ENCODE peak calls at places on chromosomes 12 and 14, in eight cellular contexts. M, L, F, D, J, E, O and Q are unnamed samples.

GRCh38 chr14:100291305-100292075 is 14.8 kb downstream of the SLC25A29 start:
- DNase-seq in J (no peak), O (no peak), E (peak), F (no peak), M (peak), D (no peak), L (no peak), Q (no peak)

GRCh38 chr12:121581681-121582439 is 1.0 kb upstream of the KDM2B start:
- DNase-seq in D (no peak), F (peak), E (no peak), M (peak), O (no peak), J (no peak), L (peak), Q (no peak)

GRCh38 chr12:52561880-52562449 is 9.0 kb upstream of the KRT71 start:
- DNase-seq in M (no peak), E (no peak), L (peak), J (no peak), D (no peak), F (no peak), O (no peak), Q (no peak)

GRCh38 chr12:94205738-94206310 is 57.4 kb downstream of the PLXNC1 start:
- DNase-seq in D (no peak), F (no peak), O (no peak), J (no peak), M (no peak), E (no peak), L (no peak), Q (no peak)

GRCh38 chr14:45114327-45114726 is 20.0 kb downstream of the FKBP3 start:
- DNase-seq in M (no peak), J (no peak), O (no peak), F (no peak), D (no peak), E (no peak), L (no peak), Q (no peak)

GRCh38 chr12:104457746-104458644 is 1.2 kb downstream of the CHST11 start:
- DNase-seq in O (peak), F (no peak), D (peak), E (no peak), M (peak), L (no peak), J (no peak), Q (peak)

GRCh38 chr12:5434647-5434968 is 2.7 kb downstream of the NTF3 start:
- DNase-seq in O (no peak), L (no peak), M (no peak), J (no peak), F (no peak), E (no peak), D (no peak), Q (no peak)

GRCh38 chr12:21155517-21156351 is 24.7 kb downstream of the SLCO1B1 start:
- DNase-seq in E (no peak), F (no peak), D (no peak), M (no peak), O (no peak), J (no peak), L (no peak), Q (no peak)

GRCh38 chr12:56082382-56082781 is 2.4 kb downstream of the ERBB3 start:
- DNase-seq in D (no peak), M (no peak), F (no peak), J (no peak), L (no peak), O (no peak), E (no peak), Q (no peak)

GRCh38 chr12:68800294-68800693 is 7.7 kb upstream of the MDM2 start:
- DNase-seq in M (no peak), O (no peak), E (no peak), D (no peak), F (no peak), J (no peak), L (no peak), Q (no peak)

GRCh38 chr14:69741055-69741454 is 25.9 kb upstream of the SRSF5 start:
- DNase-seq in J (no peak), D (no peak), O (no peak), F (no peak), L (no peak), M (no peak), E (no peak), Q (no peak)

GRCh38 chr12:45216983-45217485 is 1.1 kb downstream of the ANO6 start:
- DNase-seq in F (no peak), L (no peak), O (no peak), D (no peak), M (peak), J (no peak), E (no peak), Q (no peak)

GRCh38 chr14:77377502-77377844 is 294 bp downstream of the SAMD15 start:
- DNase-seq in L (no peak), J (no peak), O (no peak), D (no peak), M (no peak), F (no peak), E (no peak), Q (no peak)

GRCh38 chr14:63499701-63500250 is 43.4 kb downstream of the PPP2R5E start:
- DNase-seq in F (peak), O (no peak), M (no peak), E (no peak), J (peak), L (peak), D (no peak), Q (no peak)

GRCh38 chr14:32408018-32408417 is 78.9 kb downstream of the AKAP6 start:
- DNase-seq in O (no peak), J (no peak), L (peak), M (no peak), F (peak), E (no peak), D (no peak), Q (no peak)

GRCh38 chr12:121590476-121591143 is 9.8 kb upstream of the KDM2B start:
- DNase-seq in D (peak), J (no peak), O (peak), F (peak), L (peak), M (peak), E (no peak), Q (no peak)

GRCh38 chr14:73339846-73340565 is 102.7 kb downstream of the PAPLN start:
- DNase-seq in J (no peak), F (no peak), D (no peak), L (no peak), M (no peak), E (no peak), O (no peak), Q (no peak)

GRCh38 chr12:132955094-132955932 is 793 bp downstream of the ZNF605 start:
- DNase-seq in J (no peak), L (peak), F (peak), E (no peak), D (peak), M (peak), O (no peak), Q (peak)

GRCh38 chr14:106491851-106492250 is 965.5 kb downstream of the TMEM121 start:
- DNase-seq in J (no peak), D (no peak), L (no peak), E (no peak), F (no peak), M (no peak), O (no peak), Q (no peak)

GRCh38 chr14:92475451-92476187 is 38.0 kb upstream of the RIN3 start:
- DNase-seq in L (peak), J (peak), M (peak), E (peak), F (peak), O (no peak), D (no peak), Q (no peak)

GRCh38 chr14:54105406-54105805 is 148.8 kb upstream of the BMP4 start:
- DNase-seq in M (no peak), J (no peak), E (no peak), F (no peak), L (no peak), D (no peak), O (no peak), Q (no peak)

GRCh38 chr12:30859226-30859625 is 67.3 kb upstream of the TSPAN11 start:
- DNase-seq in E (peak), M (no peak), J (no peak), F (no peak), D (no peak), O (no peak), L (no peak), Q (no peak)

GRCh38 chr12:79155703-79156102 is 291.1 kb downstream of the SYT1 start:
- DNase-seq in J (no peak), L (peak), M (no peak), E (no peak), F (peak), D (no peak), O (no peak), Q (no peak)

GRCh38 chr12:2364566-2365165 is 311.9 kb downstream of the CACNA1C start:
- DNase-seq in L (no peak), O (no peak), E (no peak), M (no peak), J (no peak), F (no peak), D (no peak), Q (no peak)

GRCh38 chr12:61220337-61220736 is 1039.9 kb upstream of the USP15 start:
- DNase-seq in J (no peak), D (no peak), E (no peak), O (no peak), L (no peak), M (no peak), F (no peak), Q (no peak)

GRCh38 chr14:37985826-37986470 is 221.8 kb upstream of the SSTR1 start:
- DNase-seq in J (no peak), L (peak), F (peak), E (no peak), D (peak), O (peak), M (peak), Q (peak)

GRCh38 chr14:104821971-104822608 is 21.2 kb downstream of the ZBTB42 start:
- DNase-seq in E (no peak), M (no peak), O (no peak), F (no peak), J (no peak), D (no peak), L (no peak), Q (no peak)

GRCh38 chr12:92759634-92760268 is 57.0 kb downstream of the PLEKHG7 start:
- DNase-seq in F (peak), E (no peak), M (peak), L (peak), O (no peak), J (no peak), D (no peak), Q (no peak)

GRCh38 chr14:24406416-24406815 is 7.6 kb downstream of the NYNRIN start:
- DNase-seq in M (no peak), D (no peak), O (no peak), F (no peak), J (no peak), E (no peak), L (no peak), Q (no peak)

GRCh38 chr14:92121670-92122350 is at the start of the genes CPSF2 and NDUFB1:
- DNase-seq in E (peak), F (peak), J (peak), O (peak), D (peak), L (peak), M (peak), Q (peak)

GRCh38 chr12:68122236-68122920 is 37.2 kb downstream of the IFNG start:
- DNase-seq in F (no peak), J (no peak), O (no peak), M (no peak), L (no peak), D (no peak), E (no peak), Q (no peak)

GRCh38 chr12:120980800-120981368 is 2.5 kb downstream of the HNF1A start:
- DNase-seq in M (no peak), O (no peak), F (no peak), L (no peak), J (no peak), E (no peak), D (no peak), Q (no peak)

GRCh38 chr14:78595797-78596196 is 425.6 kb downstream of the NRXN3 start:
- DNase-seq in L (no peak), J (no peak), F (no peak), M (no peak), E (no peak), D (no peak), O (no peak), Q (peak)
- TF ChIP-seq CTCF in L (peak), J (no peak), F (peak), M (no peak), E (no peak), D (no peak), O (no peak), Q (no peak)

GRCh38 chr12:3447318-3447717 is 43.7 kb upstream of the PRMT8 start:
- DNase-seq in F (no peak), O (no peak), L (no peak), E (no peak), J (no peak), M (no peak), D (no peak), Q (no peak)

GRCh38 chr12:3445127-3445978 is 45.6 kb upstream of the PRMT8 start:
- DNase-seq in F (no peak), L (no peak), O (no peak), E (peak), M (no peak), D (no peak), J (no peak), Q (no peak)

GRCh38 chr12:3442397-3442796 is 48.6 kb upstream of the PRMT8 start:
- DNase-seq in F (no peak), E (no peak), L (no peak), M (no peak), J (no peak), O (no peak), D (no peak), Q (no peak)

GRCh38 chr12:3446235-3446634 is 44.8 kb upstream of the PRMT8 start:
- DNase-seq in F (no peak), M (no peak), E (no peak), D (no peak), L (no peak), J (no peak), O (no peak), Q (no peak)

GRCh38 chr12:3446653-3447270 is 44.2 kb upstream of the PRMT8 start:
- DNase-seq in E (no peak), J (no peak), M (no peak), D (no peak), L (no peak), O (no peak), F (no peak), Q (no peak)
- TF ChIP-seq CTCF in E (no peak), J (no peak), M (no peak), D (no peak), L (no peak), O (no peak), F (no peak), Q (no peak)

GRCh38 chr12:585062-586061 is 77.9 kb downstream of the NINJ2 start:
- DNase-seq in E (no peak), J (no peak), M (no peak), O (no peak), D (no peak), F (no peak), L (no peak), Q (no peak)
- TF ChIP-seq CTCF in E (no peak), J (no peak), M (no peak), O (no peak), D (no peak), F (no peak), L (no peak), Q (no peak)

GRCh38 chr14:39988939-39989338 is 556.7 kb upstream of the FBXO33 start:
- DNase-seq in O (no peak), J (no peak), L (peak), F (peak), E (no peak), M (no peak), D (no peak), Q (peak)
- TF ChIP-seq CTCF in O (no peak), J (no peak), L (peak), F (no peak), E (no peak), M (peak), D (no peak), Q (no peak)

GRCh38 chr12:27969901-27970390 is 2.6 kb downstream of the PTHLH start:
- DNase-seq in J (no peak), L (peak), E (no peak), O (no peak), M (peak), F (peak), D (peak), Q (peak)
- TF ChIP-seq CTCF in J (no peak), L (no peak), E (no peak), O (no peak), M (no peak), F (no peak), D (no peak), Q (no peak)